ENCODE peak calls at places on chromosome 1, in eight cellular contexts. U, B, G, C, E, Z, R and V are unnamed samples.

GRCh38 chr1:205950280-205950679 is 7.0 kb upstream of the SLC26A9 start:
- DNase-seq in E (peak; percentile 37), R (peak; percentile 81), B (no peak), G (peak; percentile 70), Z (no peak), U (peak; percentile 68), C (no peak), V (no peak)

GRCh38 chr1:197521118-197521739 is 253.2 kb downstream of the CRB1 start:
- DNase-seq in B (peak; percentile 51), Z (peak; percentile 45), E (no peak), U (peak; percentile 63), C (no peak), G (no peak), R (peak; percentile 46), V (no peak)

GRCh38 chr1:194369060-194369459 is 1182.6 kb upstream of the B3GALT2 start:
- DNase-seq in Z (no peak), C (no peak), U (no peak), G (no peak), R (peak; percentile 39), E (no peak), B (no peak), V (no peak)

GRCh38 chr1:68232354-68233148 is at the start of gene WLS:
- DNase-seq in Z (peak; percentile 93), C (peak; percentile 84), E (peak; percentile 79), U (peak; percentile 89), R (peak; percentile 58), G (peak; percentile 93), B (peak; percentile 67), V (peak; percentile 57)

GRCh38 chr1:235739124-235739523 is 89.5 kb upstream of the GNG4 start:
- DNase-seq in G (no peak), B (no peak), R (peak; percentile 36), Z (no peak), E (no peak), U (peak; percentile 55), C (no peak), V (no peak)

GRCh38 chr1:62299426-62300200 is 19.6 kb downstream of the KANK4 start:
- DNase-seq in R (no peak), Z (no peak), U (peak; percentile 38), E (peak; percentile 23), G (no peak), C (peak; percentile 42), B (no peak), V (no peak)

GRCh38 chr1:175145899-175146298 is 46.7 kb downstream of the KIAA0040 start:
- DNase-seq in R (no peak), B (no peak), Z (no peak), G (no peak), E (no peak), U (no peak), C (no peak), V (no peak)

GRCh38 chr1:72869873-72870272 is 587.5 kb upstream of the NEGR1 start:
- DNase-seq in B (no peak), U (no peak), G (no peak), C (no peak), R (no peak), Z (no peak), E (no peak), V (no peak)

GRCh38 chr1:85947223-85947622 is 209.3 kb downstream of the COL24A1 start:
- DNase-seq in B (no peak), U (no peak), G (no peak), C (no peak), Z (no peak), R (no peak), E (no peak), V (no peak)

GRCh38 chr1:31368611-31369107 is 4.2 kb downstream of the FABP3 start:
- DNase-seq in G (no peak), C (no peak), Z (no peak), U (no peak), R (no peak), E (peak; percentile 39), B (no peak), V (no peak)

GRCh38 chr1:201593200-201593828 is 54.4 kb downstream of the NAV1 start:
- DNase-seq in Z (no peak), R (peak; percentile 94), U (peak; percentile 97), C (no peak), G (peak; percentile 93), B (no peak), E (no peak), V (peak; percentile 98)

GRCh38 chr1:40703316-40703715 is 11.8 kb downstream of the NFYC start:
- DNase-seq in E (no peak), C (no peak), Z (no peak), R (peak; percentile 76), B (no peak), G (no peak), U (peak; percentile 75), V (no peak)

GRCh38 chr1:189623336-189623735 is 854.3 kb downstream of the BRINP3 start:
- DNase-seq in Z (no peak), U (no peak), C (no peak), G (no peak), B (no peak), R (no peak), E (no peak), V (no peak)

GRCh38 chr1:189620471-189620870 is 857.2 kb downstream of the BRINP3 start:
- DNase-seq in U (no peak), Z (no peak), E (no peak), R (no peak), B (no peak), C (no peak), G (no peak), V (no peak)

GRCh38 chr1:189616893-189617292 is 860.8 kb downstream of the BRINP3 start:
- DNase-seq in C (no peak), R (no peak), G (no peak), B (no peak), U (peak; percentile 16), E (no peak), Z (no peak), V (no peak)

GRCh38 chr1:189619682-189620332 is 857.9 kb downstream of the BRINP3 start:
- DNase-seq in R (peak; percentile 0), G (no peak), B (no peak), U (peak; percentile 76), Z (no peak), E (no peak), C (no peak), V (no peak)
- TF ChIP-seq CTCF in R (no peak), G (no peak), B (no peak), U (no peak), Z (no peak), E (no peak), C (no peak), V (no peak)

GRCh38 chr1:93681549-93682412 is at the start of gene BCAR3:
- DNase-seq in B (peak; percentile 71), G (peak; percentile 85), R (peak; percentile 51), C (peak; percentile 80), U (peak; percentile 85), Z (peak; percentile 86), E (peak; percentile 82), V (no peak)
- TF ChIP-seq CTCF in B (no peak), G (peak; percentile 10), R (peak; percentile 62), C (no peak), U (peak; percentile 23), Z (peak; percentile 39), E (peak; percentile 10), V (peak; percentile 10)

GRCh38 chr1:244011796-244012195 is 39.3 kb upstream of the ZBTB18 start:
- DNase-seq in C (no peak), E (no peak), R (no peak), G (no peak), Z (no peak), B (no peak), U (no peak), V (no peak)

GRCh38 chr1:244010599-244011211 is 40.4 kb upstream of the ZBTB18 start:
- DNase-seq in R (no peak), U (no peak), E (no peak), C (no peak), Z (no peak), B (no peak), G (no peak), V (peak; percentile 14)

GRCh38 chr1:244012232-244012631 is 38.9 kb upstream of the ZBTB18 start:
- DNase-seq in E (no peak), B (no peak), C (no peak), U (peak; percentile 81), G (no peak), R (peak; percentile 11), Z (peak; percentile 31), V (no peak)

GRCh38 chr1:244011251-244011650 is 39.8 kb upstream of the ZBTB18 start:
- DNase-seq in R (no peak), U (peak; percentile 12), G (no peak), C (no peak), E (no peak), B (no peak), Z (no peak), V (peak; percentile 30)

DNA sequence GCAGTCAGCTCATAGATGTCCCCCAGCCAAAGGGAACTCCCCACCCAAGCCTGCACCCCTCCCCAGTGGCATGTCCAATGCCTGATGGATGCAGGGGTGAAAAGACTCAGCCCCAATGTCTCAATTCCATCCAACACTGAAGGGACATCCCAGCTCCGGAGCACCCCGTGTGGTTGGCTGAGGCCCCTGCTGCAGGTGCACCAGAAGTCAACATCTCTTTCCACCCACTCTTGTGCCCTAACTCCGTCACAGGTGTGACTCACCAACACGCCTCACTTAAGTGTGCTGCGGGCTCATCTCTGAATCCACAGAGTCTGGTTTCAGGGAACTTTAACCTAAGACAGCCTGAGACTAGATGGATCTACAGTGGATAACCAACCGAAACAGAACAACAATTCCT is 40.9 kb upstream of the ZBTB18 start:
- DNase-seq in G (no peak), C (no peak), R (no peak), U (no peak), E (no peak), Z (peak; percentile 15), B (no peak), V (no peak)
- TF ChIP-seq CTCF in G (no peak), C (no peak), R (peak; percentile 19), U (no peak), E (no peak), Z (peak; percentile 27), B (no peak), V (no peak)

GRCh38 chr1:209747580-209748262 is 8.1 kb upstream of the TRAF3IP3 start:
- DNase-seq in E (peak; percentile 87), Z (peak; percentile 95), G (peak; percentile 95), B (peak; percentile 90), C (peak; percentile 96), U (peak; percentile 97), R (peak; percentile 91), V (peak; percentile 87)
- TF ChIP-seq CTCF in E (peak; percentile 91), Z (peak; percentile 97), G (peak; percentile 87), B (peak; percentile 98), C (peak; percentile 83), U (peak; percentile 90), R (peak; percentile 98), V (peak; percentile 78)

DNA sequence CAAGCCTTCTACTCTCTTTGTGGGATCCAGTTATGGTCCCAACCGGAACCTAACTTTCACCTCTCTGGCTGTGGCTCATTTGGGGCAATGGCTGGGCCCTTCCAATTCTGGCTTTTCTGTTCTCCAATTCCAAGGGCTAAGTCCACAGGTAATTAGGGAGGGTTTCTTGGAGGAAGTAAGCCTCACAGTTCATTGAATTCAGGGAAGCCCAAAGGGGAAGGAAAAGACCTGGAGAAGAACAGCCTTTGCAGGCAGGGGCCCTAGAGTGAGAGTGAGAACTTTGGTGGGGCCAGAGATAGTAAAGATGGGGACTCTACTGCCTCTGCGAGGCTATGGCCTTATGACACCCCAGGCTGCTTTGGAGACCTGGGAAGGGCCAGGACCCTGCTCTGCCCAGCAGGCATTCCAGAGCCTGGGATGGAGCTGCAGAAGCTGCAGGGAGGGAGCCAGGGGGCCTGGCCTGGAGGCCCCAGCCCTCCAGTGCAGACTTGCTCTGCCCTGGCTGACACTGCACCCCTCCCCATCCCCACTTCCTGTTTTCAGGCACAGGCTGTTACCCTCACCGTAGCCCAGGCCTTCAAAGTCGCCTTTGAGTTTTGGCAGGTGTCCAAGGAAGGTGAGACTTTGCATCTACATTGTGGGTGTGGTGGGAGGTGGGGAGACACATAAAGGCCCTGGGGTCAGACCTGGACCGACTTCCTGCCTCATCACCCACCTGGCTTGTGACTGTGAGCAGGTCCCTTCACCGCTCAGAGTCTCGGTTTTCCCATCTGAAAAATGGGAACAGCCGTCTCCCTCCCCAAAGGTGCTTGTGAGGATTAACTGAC is 18.9 kb downstream of the LDLRAP1 start:
- DNase-seq in U (no peak), Z (no peak), G (no peak), E (no peak), C (peak; percentile 75), B (no peak), R (no peak), V (no peak)
- TF ChIP-seq CTCF in U (no peak), Z (no peak), G (no peak), E (no peak), C (no peak), B (no peak), R (no peak), V (no peak)